ENCODE peak calls at places on chromosome 12, in ten cellular contexts. M, Z, E, N, R, J, S, T, L and O are unnamed samples. For H3K27me3 and H3K4me1, the result is how much of the 10 kb centered on the place peaks cover.

GRCh38 chr12:119089668-119090013 is 89.1 kb upstream of the HSPB8 start:
- DNase-seq in M (no peak), Z (no peak), E (no peak), N (no peak), R (no peak), J (no peak), S (no peak), T (no peak), L (no peak), O (no peak)

GRCh38 chr12:92132282-92132681 is 13.4 kb downstream of the BTG1 start:
- DNase-seq in M (peak), Z (no peak), E (no peak), N (no peak), R (no peak), J (no peak), S (no peak), T (no peak), L (no peak), O (no peak)

GRCh38 chr12:52003016-52003550 is 3.7 kb upstream of the TAMALIN start:
- DNase-seq in M (no peak), Z (no peak), E (no peak), N (no peak), R (no peak), J (no peak), S (no peak), T (no peak), L (no peak), O (no peak)

GRCh38 chr12:115752913-115753726 is 524.4 kb downstream of the MED13L start:
- DNase-seq in M (peak), Z (no peak), E (peak), N (peak), R (no peak), J (peak), S (peak), T (peak), L (peak), O (no peak)

GRCh38 chr12:53224268-53224896 is 7.6 kb downstream of the RARG start:
- DNase-seq in M (no peak), Z (peak), E (no peak), N (no peak), R (no peak), J (peak), S (no peak), T (peak), L (no peak), O (no peak)

GRCh38 chr12:69067713-69068112 is 134.7 kb upstream of the CPM start:
- DNase-seq in M (no peak), Z (no peak), E (no peak), N (no peak), R (no peak), J (no peak), S (no peak), T (no peak), L (no peak), O (no peak)

GRCh38 chr12:29552324-29552927 is 54.9 kb upstream of the OVCH1 start:
- DNase-seq in M (peak), Z (peak), E (peak), N (peak), R (peak), J (peak), S (peak), T (peak), L (peak), O (peak)

GRCh38 chr12:46450279-46450748 is 77.7 kb upstream of the SLC38A2 start:
- DNase-seq in M (no peak), Z (peak), E (no peak), N (no peak), R (no peak), J (peak), S (peak), T (peak), L (peak), O (no peak)

GRCh38 chr12:131091413-131091975 is 137.8 kb downstream of the ADGRD1 start:
- DNase-seq in M (no peak), Z (peak), E (no peak), N (no peak), R (no peak), J (no peak), S (no peak), T (no peak), L (peak), O (no peak)

GRCh38 chr12:2624543-2625266 is 170.1 kb upstream of the FKBP4 start:
- DNase-seq in M (no peak), Z (no peak), E (peak), N (peak), R (no peak), J (peak), S (peak), T (peak), L (no peak), O (no peak)

GRCh38 chr12:84842406-84843013 is 70.1 kb downstream of the SLC6A15 start:
- DNase-seq in M (peak), Z (no peak), E (peak), N (peak), R (no peak), J (peak), S (peak), T (peak), L (no peak), O (no peak)

GRCh38 chr12:47120736-47121135 is 41.0 kb upstream of the AMIGO2 start:
- DNase-seq in M (no peak), Z (no peak), E (no peak), N (no peak), R (no peak), J (no peak), S (no peak), T (no peak), L (no peak), O (no peak)

GRCh38 chr12:113808095-113808951 is 157.8 kb downstream of the RBM19 start:
- DNase-seq in M (no peak), Z (no peak), E (no peak), N (no peak), R (no peak), J (no peak), S (no peak), T (no peak), L (no peak), O (no peak)

GRCh38 chr12:126027816-126028215 is 962.6 kb downstream of the AACS start:
- DNase-seq in M (no peak), Z (no peak), E (no peak), N (no peak), R (no peak), J (no peak), S (no peak), T (no peak), L (no peak), O (no peak)

GRCh38 chr12:114684098-114684869 is at the start of gene TBX3:
- DNase-seq in M (no peak), Z (peak), E (peak), N (peak), R (no peak), J (peak), S (peak), T (peak), L (peak), O (no peak)

GRCh38 chr12:64895541-64895940 is 71.1 kb downstream of the TBC1D30 start:
- DNase-seq in M (no peak), Z (no peak), E (no peak), N (no peak), R (no peak), J (no peak), S (peak), T (peak), L (no peak), O (no peak)

GRCh38 chr12:31006416-31007152 is 67.1 kb upstream of the DDX11 start:
- DNase-seq in M (no peak), Z (peak), E (no peak), N (no peak), R (no peak), J (no peak), S (no peak), T (no peak), L (no peak), O (no peak)

GRCh38 chr12:49043856-49044258 is 16.7 kb downstream of the KMT2D start:
- DNase-seq in M (peak), Z (peak), E (no peak), N (peak), R (peak), J (peak), S (peak), T (peak), L (no peak), O (peak)

GRCh38 chr12:29148958-29149690 is at the start of gene FAR2:
- DNase-seq in M (peak), Z (peak), E (no peak), N (peak), R (peak), J (peak), S (peak), T (peak), L (no peak), O (peak)

GRCh38 chr12:63084501-63084900 is 66.5 kb downstream of the AVPR1A start:
- DNase-seq in M (no peak), Z (no peak), E (no peak), N (no peak), R (no peak), J (no peak), S (no peak), T (no peak), L (no peak), O (no peak)

GRCh38 chr12:52207106-52207505 is 15.3 kb upstream of the KRT80 start:
- DNase-seq in M (no peak), Z (peak), E (no peak), N (no peak), R (no peak), J (no peak), S (no peak), T (no peak), L (peak), O (no peak)

GRCh38 chr12:74780458-74781241 is 243.0 kb downstream of the ATXN7L3B start:
- DNase-seq in M (no peak), Z (no peak), E (no peak), N (no peak), R (no peak), J (peak), S (no peak), T (peak), L (no peak), O (no peak)

GRCh38 chr12:65533177-65533883 is 254.8 kb downstream of the MSRB3 start:
- DNase-seq in M (no peak), Z (no peak), E (peak), N (no peak), R (no peak), J (no peak), S (peak), T (peak), L (no peak), O (no peak)

GRCh38 chr12:2689393-2689792 is 105.4 kb upstream of the FKBP4 start:
- DNase-seq in M (no peak), Z (no peak), E (no peak), N (no peak), R (no peak), J (no peak), S (no peak), T (no peak), L (no peak), O (no peak)

GRCh38 chr12:110079477-110080400 is 31.4 kb upstream of the C12orf76 start:
- DNase-seq in M (peak), Z (peak), E (no peak), N (no peak), R (peak), J (peak), S (peak), T (no peak), L (no peak), O (peak)

GRCh38 chr12:116693259-116694227 is 44.3 kb downstream of the SPRING1 start:
- DNase-seq in M (no peak), Z (no peak), E (no peak), N (no peak), R (no peak), J (no peak), S (no peak), T (no peak), L (no peak), O (no peak)

GRCh38 chr12:32025906-32026305 is 66.7 kb downstream of the RESF1 start:
- DNase-seq in M (peak), Z (no peak), E (no peak), N (no peak), R (peak), J (no peak), S (no peak), T (no peak), L (no peak), O (peak)

GRCh38 chr12:116890330-116890729 is 9.1 kb upstream of the HRK start:
- DNase-seq in M (no peak), Z (no peak), E (no peak), N (no peak), R (no peak), J (no peak), S (no peak), T (no peak), L (no peak), O (no peak)

GRCh38 chr12:114092981-114093380 is 126.9 kb upstream of the RBM19 start:
- DNase-seq in M (no peak), Z (no peak), E (no peak), N (no peak), R (no peak), J (no peak), S (no peak), T (no peak), L (no peak), O (no peak)

GRCh38 chr12:38157933-38158401 is 158.6 kb upstream of the ALG10B start:
- DNase-seq in M (no peak), Z (no peak), E (no peak), N (no peak), R (no peak), J (no peak), S (no peak), T (no peak), L (no peak), O (no peak)

GRCh38 chr12:19576421-19576925 is 137.2 kb downstream of the AEBP2 start:
- DNase-seq in M (no peak), Z (no peak), E (no peak), N (no peak), R (no peak), J (no peak), S (no peak), T (no peak), L (no peak), O (no peak)

GRCh38 chr12:27094726-27095125 is 12.3 kb upstream of the C12orf71 start:
- DNase-seq in M (no peak), Z (no peak), E (no peak), N (no peak), R (no peak), J (no peak), S (no peak), T (no peak), L (no peak), O (no peak)

GRCh38 chr12:22459872-22460490 is 84.4 kb downstream of the C2CD5 start:
- DNase-seq in M (peak), Z (no peak), E (peak), N (peak), R (no peak), J (peak), S (peak), T (peak), L (no peak), O (peak)

GRCh38 chr12:102821149-102821548 is 95.9 kb downstream of the PAH start:
- DNase-seq in M (no peak), Z (no peak), E (no peak), N (no peak), R (no peak), J (no peak), S (no peak), T (no peak), L (no peak), O (no peak)
- H3K27me3 ChIP-seq in M (under half), Z (under half), E (under half), N (under half), R (under half), J (under half), S (half or more), T (under half), L (under half), O (under half)

GRCh38 chr12:106138279-106138645 is 492 bp downstream of the NUAK1 start:
- DNase-seq in M (no peak), Z (no peak), E (no peak), N (no peak), R (no peak), J (peak), S (no peak), T (peak), L (peak), O (no peak)
- H3K4me1 ChIP-seq in M (under half), Z (under half), E (under half), N (under half), R (under half), J (half or more), S (under half), T (half or more), L (under half), O (under half)

GRCh38 chr12:120833849-120834248 is 70.3 kb downstream of the SPPL3 start:
- DNase-seq in M (peak), Z (no peak), E (no peak), N (no peak), R (no peak), J (no peak), S (no peak), T (no peak), L (no peak), O (no peak)
- H3K4me3 ChIP-seq in M (peak), Z (no peak), E (no peak), N (no peak), R (no peak), J (no peak), S (peak), T (no peak), L (no peak), O (no peak)

DNA sequence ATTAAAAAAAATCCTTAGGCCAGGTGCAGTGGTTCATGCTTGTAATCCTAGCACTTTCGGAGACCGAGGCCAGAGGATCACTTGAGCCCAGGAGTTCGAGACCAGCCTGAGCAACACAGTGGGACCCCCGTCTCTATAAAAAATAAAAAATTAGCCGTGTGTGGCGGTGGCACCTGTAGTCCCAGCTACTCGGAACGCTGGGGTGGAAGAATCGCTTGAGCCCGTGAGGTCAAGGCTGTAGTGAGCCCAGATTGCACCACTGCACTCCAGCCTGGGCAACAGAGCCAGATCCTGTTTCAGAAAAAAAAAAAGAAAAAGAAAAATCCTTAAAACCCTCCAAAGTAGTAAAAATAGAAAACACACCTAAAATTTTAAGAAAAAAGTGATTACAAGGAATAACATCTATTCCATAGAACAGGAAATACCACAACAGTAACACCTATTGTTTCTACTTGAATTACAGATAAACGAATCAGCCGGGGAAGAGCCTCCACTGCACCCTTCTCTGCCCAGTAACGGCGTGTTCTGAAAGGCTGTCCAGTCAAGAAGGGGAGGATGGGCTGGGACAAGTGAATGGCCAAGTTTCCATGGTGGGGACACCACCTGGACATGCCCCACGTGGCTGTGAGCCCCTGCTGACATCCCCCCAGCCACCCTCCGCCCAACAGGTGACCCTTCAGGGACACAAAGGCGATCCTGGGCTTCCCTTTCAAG is 17.8 kb downstream of the POLE start:
- DNase-seq in M (no peak), Z (no peak), E (no peak), N (no peak), R (no peak), J (peak), S (peak), T (no peak), L (no peak), O (no peak)
- H3K27me3 ChIP-seq in M (under half), Z (under half), E (under half), N (under half), R (under half), J (under half), S (under half), T (under half), L (under half), O (under half)

DNA sequence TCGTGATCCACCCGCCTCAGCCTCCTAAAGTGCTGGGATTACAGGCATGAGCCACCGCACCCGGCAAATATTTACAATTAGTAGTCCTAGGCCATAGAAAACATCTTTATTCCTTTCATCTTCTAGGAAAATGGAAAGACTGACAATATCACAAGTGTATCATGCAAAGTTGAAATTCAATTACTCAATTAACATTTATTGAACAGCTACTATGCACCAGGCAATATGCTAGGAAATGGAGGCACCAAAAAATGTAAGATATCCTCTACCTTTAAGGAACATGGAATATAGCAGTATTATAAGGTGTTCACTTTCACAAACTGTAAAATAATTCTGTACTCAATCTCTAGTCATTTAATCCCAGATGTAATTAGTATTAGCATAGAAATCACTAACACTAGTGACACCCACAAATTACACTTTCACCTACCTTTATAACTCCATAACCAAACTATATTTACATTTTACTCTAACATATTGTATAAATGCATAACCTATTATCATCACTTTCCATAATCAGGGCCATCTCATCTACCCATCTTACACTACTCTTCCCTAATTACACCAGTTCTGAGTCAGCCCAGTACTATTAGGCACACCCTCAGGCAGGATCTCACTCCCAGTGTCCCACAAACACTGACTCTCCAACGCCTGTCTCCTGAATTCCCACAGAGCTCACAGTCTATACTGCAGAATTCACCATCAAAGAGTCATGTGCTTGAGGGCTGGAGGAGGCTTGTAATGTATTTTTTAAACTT is 10.4 kb downstream of the CORO1C start:
- DNase-seq in M (no peak), Z (no peak), E (no peak), N (no peak), R (no peak), J (peak), S (no peak), T (peak), L (no peak), O (no peak)
- H3K4me1 ChIP-seq in M (under half), Z (half or more), E (under half), N (under half), R (under half), J (half or more), S (under half), T (half or more), L (under half), O (under half)

GRCh38 chr12:123427036-123427769 is 9.3 kb downstream of the RILPL2 start:
- DNase-seq in M (peak), Z (no peak), E (no peak), N (no peak), R (peak), J (no peak), S (no peak), T (no peak), L (no peak), O (peak)
- H3K4me3 ChIP-seq in M (no peak), Z (no peak), E (no peak), N (no peak), R (peak), J (no peak), S (no peak), T (no peak), L (no peak), O (no peak)

GRCh38 chr12:95790025-95790911 is at the start of gene NTN4:
- DNase-seq in M (peak), Z (peak), E (no peak), N (peak), R (no peak), J (peak), S (peak), T (peak), L (peak), O (no peak)

GRCh38 chr12:95787274-95787814 is 3.2 kb downstream of the NTN4 start:
- DNase-seq in M (no peak), Z (no peak), E (no peak), N (no peak), R (no peak), J (no peak), S (no peak), T (no peak), L (no peak), O (no peak)

GRCh38 chr12:95789126-95790024 is 1.2 kb downstream of the NTN4 start:
- DNase-seq in M (no peak), Z (peak), E (no peak), N (peak), R (no peak), J (peak), S (no peak), T (peak), L (peak), O (no peak)

GRCh38 chr12:95790912-95791849 is 617 bp upstream of the NTN4 start:
- DNase-seq in M (no peak), Z (peak), E (no peak), N (peak), R (no peak), J (peak), S (peak), T (peak), L (peak), O (peak)

DNA sequence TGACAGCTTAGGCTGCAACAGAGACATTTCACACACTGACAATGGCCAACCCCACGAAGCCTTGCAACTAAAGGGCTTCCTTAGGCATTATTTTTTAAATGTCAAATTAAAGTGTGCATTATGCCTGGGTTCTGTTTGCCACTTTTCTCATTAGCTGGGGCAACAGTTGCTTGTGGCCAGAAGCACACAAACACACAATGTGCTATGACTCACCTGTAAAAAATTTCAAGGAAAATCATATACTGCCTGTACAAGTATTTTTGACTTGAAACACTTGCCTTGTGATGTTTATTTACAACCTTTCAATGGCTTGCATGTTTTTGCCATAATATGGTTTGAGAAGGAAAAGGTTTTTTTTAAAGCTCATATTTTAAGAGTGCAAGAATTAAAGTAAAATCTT is 1.9 kb downstream of the NTN4 start:
- DNase-seq in M (no peak), Z (no peak), E (no peak), N (no peak), R (no peak), J (peak), S (peak), T (peak), L (no peak), O (no peak)
- H3K27me3 ChIP-seq in M (under half), Z (under half), E (under half), N (under half), R (under half), J (under half), S (half or more), T (under half), L (under half), O (under half)